ENCODE peak calls at places on chromosomes 12 and 14, in ten cellular contexts. O is GM23248, K is gastrocnemius medialis, U is esophagus squamous epithelium, E is upper lobe of right lung, J is tibial artery, H is right cardiac atrium, D is breast epithelium, R is heart right ventricle, S is body of pancreas. A is an unnamed sample.

GRCh38 chr12:47838286-47838931 is 18.7 kb upstream of the HDAC7 start:
- DNase-seq in O (peak; percentile 71), K (no peak), U (no peak), E (peak; percentile 51), J (no peak), H (peak; percentile 41), D (no peak), R (no peak), S (no peak), A (no peak)

GRCh38 chr12:58309806-58310205 is 368.4 kb downstream of the ATP23 start:
- DNase-seq in O (no peak), K (no peak), U (no peak), E (no peak), J (no peak), H (no peak), D (no peak), R (no peak), S (no peak), A (no peak)

GRCh38 chr14:94636744-94637412 is 24.7 kb downstream of the SERPINA3 start:
- DNase-seq in O (peak; percentile 23), K (no peak), U (no peak), E (no peak), J (no peak), H (no peak), D (no peak), R (no peak), S (no peak), A (no peak)

GRCh38 chr12:89067436-89067835 is 284.9 kb downstream of the DUSP6 start:
- DNase-seq in O (peak; percentile 93), K (no peak), U (no peak), E (no peak), J (no peak), H (no peak), D (no peak), R (no peak), S (no peak), A (no peak)

GRCh38 chr12:53939141-53940108 is 794 bp downstream of the HOXC13 start:
- DNase-seq in O (peak; percentile 79), K (no peak), U (no peak), E (no peak), J (peak; percentile 44), H (no peak), D (no peak), R (no peak), S (peak; percentile 42), A (peak; percentile 32)

GRCh38 chr12:24821691-24822090 is 127.2 kb downstream of the BCAT1 start:
- DNase-seq in O (peak; percentile 63), K (no peak), U (no peak), E (no peak), J (no peak), H (no peak), D (no peak), R (no peak), S (no peak), A (no peak)

GRCh38 chr12:88142610-88142991 is 494 bp downstream of the TMTC3 start:
- DNase-seq in O (no peak), K (peak; percentile 14), U (no peak), E (peak; percentile 67), J (peak; percentile 52), H (peak; percentile 56), D (peak; percentile 52), R (peak; percentile 8), S (peak; percentile 17), A (no peak)

GRCh38 chr12:3381059-3382047 is 109.7 kb upstream of the PRMT8 start:
- DNase-seq in O (peak; percentile 1), K (no peak), U (no peak), E (no peak), J (no peak), H (no peak), D (no peak), R (peak; percentile 48), S (peak; percentile 29), A (no peak)

GRCh38 chr14:59688224-59689170 is 111.9 kb upstream of the CCDC175 start:
- DNase-seq in O (peak; percentile 69), K (no peak), U (no peak), E (no peak), J (peak; percentile 63), H (no peak), D (no peak), R (peak; percentile 8), S (peak; percentile 22), A (no peak)

GRCh38 chr12:53538209-53538689 is 31.0 kb upstream of the NPFF start:
- DNase-seq in O (peak; percentile 68), K (no peak), U (no peak), E (no peak), J (peak; percentile 30), H (no peak), D (no peak), R (no peak), S (peak; percentile 32), A (no peak)

GRCh38 chr12:12807970-12808702 is 5.0 kb upstream of the DDX47 start:
- DNase-seq in O (peak; percentile 67), K (peak; percentile 43), U (peak; percentile 8), E (no peak), J (no peak), H (peak; percentile 74), D (no peak), R (peak; percentile 82), S (no peak), A (no peak)

GRCh38 chr12:109752117-109753053 is 38.8 kb downstream of the FAM222A start:
- DNase-seq in O (no peak), K (no peak), U (no peak), E (peak; percentile 20), J (no peak), H (peak; percentile 12), D (peak; percentile 24), R (no peak), S (peak; percentile 7), A (no peak)

GRCh38 chr12:54526800-54527630 is 22.4 kb upstream of the PDE1B start:
- DNase-seq in O (peak; percentile 50), K (no peak), U (no peak), E (no peak), J (no peak), H (no peak), D (no peak), R (peak; percentile 28), S (no peak), A (peak; percentile 5)

GRCh38 chr14:100093322-100093721 is 28.1 kb downstream of the EVL start:
- DNase-seq in O (no peak), K (no peak), U (no peak), E (no peak), J (no peak), H (no peak), D (no peak), R (no peak), S (no peak), A (no peak)

GRCh38 chr14:101733211-101733610 is 28.3 kb upstream of the PPP2R5C start:
- DNase-seq in O (peak; percentile 63), K (no peak), U (no peak), E (no peak), J (no peak), H (no peak), D (no peak), R (no peak), S (no peak), A (no peak)

GRCh38 chr12:56190695-56191155 is 1.4 kb upstream of the SMARCC2 start:
- DNase-seq in O (peak; percentile 27), K (no peak), U (no peak), E (no peak), J (no peak), H (no peak), D (no peak), R (no peak), S (no peak), A (no peak)

GRCh38 chr14:59463773-59464650 is 1.2 kb downstream of the GPR135 start:
- DNase-seq in O (peak; percentile 78), K (no peak), U (no peak), E (peak; percentile 68), J (no peak), H (peak; percentile 74), D (no peak), R (no peak), S (peak; percentile 18), A (no peak)

GRCh38 chr14:53004976-53005375 is 54.1 kb upstream of the FERMT2 start:
- DNase-seq in O (peak; percentile 18), K (no peak), U (no peak), E (no peak), J (no peak), H (no peak), D (no peak), R (no peak), S (no peak), A (no peak)

GRCh38 chr14:22505751-22506710 is 83.0 kb downstream of the DAD1 start:
- DNase-seq in O (no peak), K (no peak), U (no peak), E (no peak), J (no peak), H (no peak), D (no peak), R (no peak), S (no peak), A (no peak)

DNA sequence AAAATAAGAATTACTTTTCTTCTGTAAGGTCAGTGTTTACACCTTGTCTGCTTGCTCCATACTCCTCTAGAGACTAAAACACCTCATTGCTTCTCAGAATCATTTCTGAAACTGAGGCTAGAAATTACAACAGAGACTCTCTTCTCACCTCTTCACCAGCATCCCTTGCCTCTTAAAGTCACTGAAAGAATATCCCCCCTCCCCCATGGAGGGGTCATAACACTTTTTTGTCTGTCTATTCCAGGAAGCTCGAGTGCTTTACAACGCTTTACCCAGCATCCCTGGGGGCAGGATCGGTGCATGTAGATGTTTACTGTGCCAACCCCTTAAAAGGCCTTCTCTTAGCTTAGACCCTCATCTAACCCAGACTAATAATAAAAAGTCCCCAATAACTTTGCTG is 29.0 kb downstream of the PRKCH start:
- DNase-seq in O (no peak), K (no peak), U (no peak), E (no peak), J (no peak), H (no peak), D (no peak), R (no peak), S (no peak), A (no peak)
- H3K4me3 ChIP-seq in O (no peak overlapping the region), K (no peak overlapping the region), U (no peak overlapping the region), E (no peak overlapping the region), J (no peak overlapping the region), H (no peak overlapping the region), D (no peak overlapping the region), R (no peak overlapping the region), S (no peak overlapping the region), A (no peak overlapping the region)

GRCh38 chr14:102848830-102849521 is 71.7 kb downstream of the TRAF3 start:
- DNase-seq in O (no peak), K (peak; percentile 34), U (no peak), E (no peak), J (peak; percentile 49), H (peak; percentile 71), D (no peak), R (peak; percentile 32), S (peak; percentile 31), A (no peak)
- H3K27ac ChIP-seq in O (no peak overlapping the region), K (no peak overlapping the region), U (peak overlapping the region; percentile 72), E (no peak overlapping the region), J (peak overlapping the region; percentile 51), H (no peak overlapping the region), D (no peak overlapping the region), R (peak overlapping the region; percentile 12), S (no peak overlapping the region), A (no peak overlapping the region)

GRCh38 chr12:23815810-23816209 is 133.7 kb downstream of the SOX5 start:
- DNase-seq in O (no peak), K (no peak), U (no peak), E (no peak), J (no peak), H (no peak), D (no peak), R (no peak), S (no peak), A (no peak)
- H3K4me1 ChIP-seq in O (no peaks in the 10 kb centered on the region), K (no peaks in the 10 kb centered on the region), U (no peaks in the 10 kb centered on the region), E (no peaks in the 10 kb centered on the region), J (no peaks in the 10 kb centered on the region), H (no peaks in the 10 kb centered on the region), D (no peaks in the 10 kb centered on the region), R (no peaks in the 10 kb centered on the region), S (no peaks in the 10 kb centered on the region), A (no peaks in the 10 kb centered on the region)

GRCh38 chr14:84751745-84752144 is 778.2 kb upstream of the FLRT2 start:
- DNase-seq in O (no peak), K (no peak), U (no peak), E (no peak), J (no peak), H (no peak), D (no peak), R (no peak), S (no peak), A (no peak)
- H3K4me3 ChIP-seq in O (no peak overlapping the region), K (no peak overlapping the region), U (no peak overlapping the region), E (no peak overlapping the region), J (no peak overlapping the region), H (no peak overlapping the region), D (no peak overlapping the region), R (no peak overlapping the region), S (no peak overlapping the region), A (no peak overlapping the region)

A was measured in SJSA1.